ENCODE peak calls at places on chromosome 6, in seven cellular contexts. Q is SW480; H is activated naive CD4-positive, alpha-beta T cell treated with anti-CD3 and anti-CD28 coated beads, Interleukin-2, amount 50 U/mL, for 72 hours; D is heart right ventricle; V is nephron progenitor cell; Y is mucosa of gallbladder; E is MCF 10A. L is an unnamed sample.

GRCh38 chr6:67811239-67812037 is 823.6 kb upstream of the ADGRB3 start:
- DNase-seq in H (no peak), E (peak), D (no peak), Q (no peak), Y (no peak), V (no peak), L (no peak)

GRCh38 chr6:2749972-2750600 is 636 bp downstream of the MYLK4 start:
- DNase-seq in V (peak), H (peak), D (peak), Q (peak), Y (peak), E (peak), L (peak)

GRCh38 chr6:27866370-27867050 is 45.7 kb downstream of the OR2B2 start:
- DNase-seq in H (peak), V (no peak), Q (peak), Y (no peak), E (peak), D (no peak), L (no peak)

GRCh38 chr6:157274116-157274470 is 49.2 kb downstream of the TMEM242 start:
- DNase-seq in Y (no peak), D (no peak), H (no peak), Q (no peak), V (no peak), E (no peak), L (no peak)

GRCh38 chr6:4599924-4600323 is 176.3 kb upstream of the CDYL start:
- DNase-seq in Y (no peak), E (peak), H (no peak), Q (peak), V (no peak), D (no peak), L (no peak)

GRCh38 chr6:42820509-42821340 is 38.9 kb downstream of the BICRAL start:
- DNase-seq in V (no peak), H (no peak), Q (no peak), Y (no peak), D (peak), E (no peak), L (no peak)

GRCh38 chr6:157223486-157223885 is 99.8 kb downstream of the TMEM242 start:
- DNase-seq in E (no peak), V (no peak), H (no peak), D (no peak), Q (no peak), Y (no peak), L (no peak)

GRCh38 chr6:139355777-139356445 is 18.5 kb downstream of the CITED2 start:
- DNase-seq in H (no peak), Q (no peak), D (no peak), V (no peak), E (no peak), Y (no peak), L (no peak)

GRCh38 chr6:30819287-30819917 is 64.9 kb upstream of the DDR1 start:
- DNase-seq in D (no peak), Y (no peak), Q (no peak), E (peak), V (no peak), H (peak), L (no peak)